ENCODE peak calls at places on chromosome X, in five cellular contexts. B is caudate nucleus; W is NAMALWA; A is choroid plexus epithelial cell; U is activated T-helper 9 cell treated with anti-CD3 and anti-CD28 coated beads, Interleukin-2, amount 50 U/mL, for 16 hours. Q is an unnamed sample.

GRCh38 chrX:31547816-31548215 is 476.0 kb upstream of the FTHL17 start:
- DNase-seq in B (no peak), W (no peak), A (no peak), U (no peak), Q (no peak)

GRCh38 chrX:122475306-122475705 is 708.8 kb upstream of the GRIA3 start:
- DNase-seq in B (no peak), W (no peak), A (peak; percentile 0), U (no peak), Q (no peak)

GRCh38 chrX:15644560-15644872 is 20.1 kb downstream of the CLTRN start:
- DNase-seq in B (no peak), W (no peak), A (no peak), U (no peak), Q (no peak)

GRCh38 chrX:11757397-11757728 is 674 bp upstream of the MSL3 start:
- DNase-seq in B (no peak), W (no peak), A (no peak), U (no peak), Q (no peak)

GRCh38 chrX:5746231-5746630 is 482.4 kb downstream of the NLGN4X start:
- DNase-seq in B (no peak), W (no peak), A (no peak), U (no peak), Q (no peak)

GRCh38 chrX:123060986-123061385 is 123.1 kb upstream of the GRIA3 start:
- DNase-seq in B (no peak), W (no peak), A (no peak), U (no peak), Q (no peak)

GRCh38 chrX:31580726-31581125 is 508.9 kb upstream of the FTHL17 start:
- DNase-seq in B (no peak), W (no peak), A (peak; percentile 78), U (no peak), Q (no peak)

GRCh38 chrX:153981771-153982533 is 9.4 kb downstream of the TMEM187 start:
- DNase-seq in B (no peak), W (no peak), A (peak; percentile 94), U (no peak), Q (no peak)

GRCh38 chrX:115038406-115038805 is 21.0 kb upstream of the IL13RA2 start:
- DNase-seq in B (no peak), W (no peak), A (no peak), U (no peak), Q (no peak)

GRCh38 chrX:20620301-20620700 is 353.6 kb upstream of the RPS6KA3 start:
- DNase-seq in B (no peak), W (no peak), A (no peak), U (no peak), Q (no peak)

GRCh38 chrX:136920001-136920400 is 39.5 kb upstream of the RBMX start:
- DNase-seq in B (no peak), W (no peak), A (peak; percentile 67), U (no peak), Q (no peak)

GRCh38 chrX:154490021-154490413 is 412 bp downstream of the SLC10A3 start:
- DNase-seq in B (no peak), W (peak; percentile 31), A (peak; percentile 38), U (no peak), Q (peak; percentile 12)

GRCh38 chrX:107935200-107935599 is 47.0 kb downstream of the TEX13B start:
- DNase-seq in B (peak; percentile 0), W (no peak), A (peak; percentile 41), U (no peak), Q (no peak)

GRCh38 chrX:38860106-38861013 is 59.1 kb downstream of the MID1IP1 start:
- DNase-seq in B (no peak), W (no peak), A (no peak), U (no peak), Q (no peak)

GRCh38 chrX:153885208-153885787 is 675 bp downstream of the L1CAM start:
- DNase-seq in B (no peak), W (no peak), A (no peak), U (no peak), Q (no peak)

GRCh38 chrX:114985967-114986592 is 31.3 kb downstream of the IL13RA2 start:
- DNase-seq in B (no peak), W (no peak), A (no peak), U (no peak), Q (no peak)

GRCh38 chrX:9785944-9786741 is at the start of gene SHROOM2:
- DNase-seq in B (peak; percentile 6), W (no peak), A (no peak), U (no peak), Q (no peak)

Q was measured in stimulated activated effector memory CD8-positive, alpha-beta T cell treated with anti-CD3 and anti-CD28 coated beads, Interleukin-12 subunit alpha, Interleukin-12 subunit beta, amount 100 ng/mL, for 72 hours.